ENCODE peak calls at places on chromosomes 2 and 18, in nine cellular contexts. U is body of pancreas; I is D341Med; N is dermis blood vessel endothelial cell; C is suprapubic skin; F is fibroblast of lung; Q is coronary artery; K is HEK293T; H is effector memory CD4-positive, alpha-beta T cell. Y is an unnamed sample.

GRCh38 chr2:158656492-158657190 is 138.5 kb upstream of the DAPL1 start:
- DNase-seq in K (no peak), C (no peak), H (no peak), Q (no peak), N (no peak), I (no peak), U (no peak), F (peak), Y (no peak)

GRCh38 chr2:157771234-157771633 is 104.9 kb downstream of the ACVR1 start:
- DNase-seq in K (no peak), H (no peak), N (no peak), F (no peak), Q (no peak), C (no peak), U (no peak), I (no peak), Y (no peak)

GRCh38 chr2:175418224-175418843 is 236.8 kb upstream of the ATP5MC3 start:
- DNase-seq in I (no peak), Q (no peak), F (no peak), C (no peak), H (no peak), U (no peak), K (no peak), N (no peak), Y (no peak)

GRCh38 chr18:67467188-67467587 is 49.3 kb downstream of the DSEL start:
- DNase-seq in I (no peak), N (no peak), H (no peak), C (no peak), F (no peak), U (no peak), K (no peak), Q (no peak), Y (no peak)

GRCh38 chr2:72719416-72719815 is 106.4 kb downstream of the EXOC6B start:
- DNase-seq in U (no peak), Q (no peak), N (peak), C (no peak), F (peak), K (peak), H (no peak), I (no peak), Y (no peak)

GRCh38 chr2:67255933-67256615 is 141.1 kb upstream of the ETAA1 start:
- DNase-seq in I (no peak), C (no peak), Q (no peak), H (no peak), N (no peak), F (peak), K (no peak), U (no peak), Y (no peak)

GRCh38 chr2:230155359-230155758 is 64.4 kb downstream of the SP110 start:
- DNase-seq in U (no peak), N (no peak), F (no peak), H (no peak), I (no peak), Q (no peak), C (no peak), K (no peak), Y (no peak)

GRCh38 chr2:211390506-211390905 is 834.1 kb downstream of the CPS1 start:
- DNase-seq in K (no peak), H (no peak), N (no peak), U (no peak), Q (no peak), C (no peak), F (no peak), I (no peak), Y (no peak)

GRCh38 chr2:74917702-74918619 is 40.5 kb upstream of the POLE4 start:
- DNase-seq in U (no peak), N (no peak), H (no peak), I (peak), F (peak), K (no peak), C (no peak), Q (no peak), Y (no peak)

GRCh38 chr18:26526966-26527234 is 21.5 kb downstream of the KCTD1 start:
- DNase-seq in N (no peak), Q (no peak), F (no peak), H (no peak), K (no peak), I (no peak), C (no peak), U (no peak), Y (no peak)

GRCh38 chr2:9373047-9373446 is 50.3 kb downstream of the ITGB1BP1 start:
- DNase-seq in I (no peak), K (no peak), C (no peak), U (no peak), N (no peak), Q (no peak), F (no peak), H (no peak), Y (no peak)

GRCh38 chr2:46364797-46365457 is 67.7 kb downstream of the EPAS1 start:
- DNase-seq in F (peak), I (peak), K (peak), H (no peak), Q (no peak), U (peak), C (no peak), N (peak), Y (no peak)

GRCh38 chr2:107475859-107476258 is 350.8 kb upstream of the RGPD4 start:
- DNase-seq in Q (no peak), U (no peak), C (no peak), F (no peak), H (no peak), N (no peak), K (no peak), I (no peak), Y (no peak)

GRCh38 chr2:174631009-174631981 is 33.7 kb upstream of the WIPF1 start:
- DNase-seq in F (peak), Q (no peak), C (no peak), N (no peak), U (no peak), H (no peak), K (no peak), I (no peak), Y (no peak)

GRCh38 chr2:237171396-237171795 is 85.7 kb downstream of the COPS8 start:
- DNase-seq in I (no peak), C (no peak), U (peak), Q (no peak), K (no peak), H (no peak), F (peak), N (no peak), Y (no peak)

GRCh38 chr2:160695402-160696060 is 201.9 kb upstream of the RBMS1 start:
- DNase-seq in U (no peak), K (no peak), Q (no peak), I (no peak), C (no peak), N (no peak), H (no peak), F (peak), Y (no peak)

GRCh38 chr18:69705987-69706386 is 241.7 kb downstream of the CD226 start:
- DNase-seq in H (no peak), K (no peak), Q (no peak), N (no peak), U (no peak), I (no peak), C (no peak), F (no peak), Y (no peak)

GRCh38 chr2:153770359-153770991 is 101.2 kb upstream of the GALNT13 start:
- DNase-seq in K (peak), F (no peak), H (no peak), Q (no peak), U (no peak), C (no peak), N (no peak), I (no peak), Y (no peak)

GRCh38 chr2:12727641-12728040 is 10.9 kb downstream of the TRIB2 start:
- DNase-seq in Q (no peak), K (no peak), C (no peak), I (no peak), H (no peak), F (no peak), U (no peak), N (no peak), Y (no peak)

GRCh38 chr2:143688815-143689214 is 559.6 kb downstream of the ARHGAP15 start:
- DNase-seq in N (no peak), I (no peak), F (no peak), H (no peak), Q (no peak), K (no peak), C (no peak), U (no peak), Y (no peak)

GRCh38 chr18:23585007-23585871 is 1.1 kb downstream of the NPC1 start:
- DNase-seq in Q (no peak), I (no peak), H (peak), U (peak), N (peak), C (no peak), F (no peak), K (peak), Y (no peak)

GRCh38 chr2:74529357-74530238 is at the start of the genes AUP1 and HTRA2:
- DNase-seq in Q (peak), U (peak), F (peak), C (peak), H (peak), N (peak), I (peak), K (peak), Y (peak)

GRCh38 chr2:152428800-152429637 is 94.0 kb downstream of the FMNL2 start:
- DNase-seq in Q (no peak), H (no peak), K (no peak), C (no peak), U (no peak), F (no peak), I (no peak), N (no peak), Y (no peak)